ENCODE peak calls at places on chromosomes 7 and 10, in six cellular contexts. Y is HCT116, A is neural progenitor cell, H is PC-3, Q is GM23248, W is astrocyte. T is an unnamed sample.

GRCh38 chr7:5780801-5781496 is 514 bp downstream of the RNF216 start:
- DNase-seq in Q (peak; percentile 65), A (no peak), H (peak; percentile 21), Y (no peak), W (peak; percentile 10), T (no peak)

GRCh38 chr7:151392426-151392825 is 17.4 kb downstream of the WDR86 start:
- DNase-seq in A (no peak), Y (no peak), Q (no peak), W (no peak), H (no peak), T (no peak)

GRCh38 chr10:67476201-67476600 is 219.8 kb downstream of the CTNNA3 start:
- DNase-seq in Q (no peak), H (peak; percentile 63), A (no peak), W (no peak), Y (no peak), T (no peak)

GRCh38 chr7:134419875-134420274 is 39.0 kb downstream of the AKR1B1 start:
- DNase-seq in Y (no peak), Q (peak; percentile 32), W (no peak), H (no peak), A (no peak), T (no peak)

GRCh38 chr10:72026251-72026650 is 62.1 kb downstream of the CHST3 start:
- DNase-seq in A (no peak), Q (no peak), Y (no peak), W (no peak), H (no peak), T (no peak)

GRCh38 chr10:123974406-123974805 is 82.8 kb upstream of the CPXM2 start:
- DNase-seq in W (peak; percentile 36), Q (peak; percentile 34), H (peak; percentile 48), Y (peak; percentile 99), A (no peak), T (no peak)

GRCh38 chr7:116706668-116707126 is 34.7 kb downstream of the MET start:
- DNase-seq in A (no peak), W (peak; percentile 63), Y (peak; percentile 81), H (peak; percentile 85), Q (peak; percentile 84), T (peak; percentile 40)

GRCh38 chr7:19145429-19146201 is 394 bp upstream of the FERD3L start:
- DNase-seq in Q (no peak), W (no peak), Y (no peak), A (peak; percentile 71), H (no peak), T (no peak)

GRCh38 chr10:90461437-90462155 is 396.2 kb downstream of the HTR7 start:
- DNase-seq in W (peak; percentile 86), Y (no peak), Q (no peak), H (no peak), A (no peak), T (no peak)

GRCh38 chr10:29554660-29555059 is 80.1 kb downstream of the SVIL start:
- DNase-seq in Q (peak; percentile 69), Y (no peak), W (peak; percentile 75), H (peak; percentile 17), A (peak; percentile 33), T (no peak)

GRCh38 chr7:137606061-137606674 is 240.6 kb downstream of the DGKI start:
- DNase-seq in Q (peak; percentile 64), Y (peak; percentile 35), A (peak; percentile 65), W (peak; percentile 33), H (peak; percentile 80), T (peak; percentile 53)

GRCh38 chr7:107684287-107684686 is 23.7 kb downstream of the SLC26A4 start:
- DNase-seq in A (no peak), Q (no peak), Y (no peak), W (no peak), H (no peak), T (no peak)

GRCh38 chr7:92768501-92769360 is 67.6 kb downstream of the CDK6 start:
- DNase-seq in H (peak; percentile 29), Q (peak; percentile 48), W (no peak), A (no peak), Y (no peak), T (no peak)

GRCh38 chr10:23198610-23198939 is 6.5 kb downstream of the PTF1A start:
- DNase-seq in Q (no peak), W (no peak), H (no peak), A (peak; percentile 71), Y (no peak), T (no peak)
- TF ChIP-seq EZH2 in Q (no peak), W (no peak), H (no peak), A (no peak), Y (no peak), T (no peak)

GRCh38 chr10:20615395-20615794 is 281.7 kb downstream of the NEBL start:
- DNase-seq in W (no peak), H (no peak), A (no peak), Y (no peak), Q (no peak), T (no peak)

GRCh38 chr10:20616056-20616671 is 280.9 kb downstream of the NEBL start:
- DNase-seq in A (no peak), Q (no peak), Y (no peak), W (no peak), H (no peak), T (no peak)

GRCh38 chr10:20614911-20615310 is 282.2 kb downstream of the NEBL start:
- DNase-seq in H (no peak), W (no peak), Y (no peak), A (no peak), Q (no peak), T (no peak)

GRCh38 chr10:20618148-20618547 is 279.0 kb downstream of the NEBL start:
- DNase-seq in W (no peak), Y (no peak), H (no peak), Q (no peak), A (no peak), T (no peak)

DNA sequence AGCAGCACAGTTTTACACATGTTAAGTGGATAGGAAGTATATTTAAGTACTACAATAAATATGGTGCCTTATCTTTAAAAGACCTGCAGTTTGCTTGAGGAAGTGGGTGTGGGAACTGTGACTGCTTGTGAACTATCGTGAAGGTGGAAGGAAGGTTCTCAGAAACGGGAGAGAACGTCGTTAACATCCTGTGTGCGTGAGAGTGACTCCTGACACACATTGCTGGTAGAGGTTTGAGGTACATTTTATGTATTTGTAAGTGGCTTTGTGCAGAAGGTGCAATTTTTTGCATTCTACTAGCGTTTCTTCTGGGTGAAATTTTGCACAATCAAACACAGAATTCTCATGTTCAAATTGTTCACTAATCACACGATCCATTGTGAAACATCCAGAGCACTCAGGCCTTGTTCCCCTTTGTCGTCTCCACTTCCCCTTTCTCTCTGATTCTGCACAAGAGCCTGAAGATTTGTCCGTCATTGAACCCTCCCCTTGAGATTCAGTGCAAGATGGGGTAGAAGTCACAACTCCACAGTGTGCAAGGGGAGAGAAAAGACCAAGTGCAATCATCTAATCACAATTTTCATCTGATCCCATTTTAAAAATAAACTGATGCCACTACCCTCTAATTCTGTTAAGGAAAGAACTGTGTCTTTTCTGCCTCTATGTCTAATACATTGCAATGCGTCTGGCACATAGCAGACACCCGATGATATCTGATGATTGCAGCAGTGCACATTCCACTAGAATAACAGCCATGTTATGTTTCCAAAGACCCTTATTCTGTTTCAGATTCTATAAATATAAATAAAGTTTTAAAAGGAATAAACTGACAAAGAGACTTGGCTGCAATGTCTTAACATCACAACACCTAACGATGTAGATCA is 280.0 kb downstream of the NEBL start:
- DNase-seq in H (no peak), A (no peak), W (no peak), Q (no peak), Y (no peak), T (no peak)
- H3K9ac ChIP-seq in H (no peak overlapping the region), A (no peak overlapping the region), W (no peak overlapping the region), Q (no peak overlapping the region), Y (no peak overlapping the region), T (no peak overlapping the region)

GRCh38 chr10:117240730-117241529 is at the start of gene SLC18A2:
- DNase-seq in Q (no peak), Y (no peak), A (peak; percentile 78), W (no peak), H (no peak), T (no peak)
- TF ChIP-seq EZH2 in Q (no peak), Y (no peak), A (no peak), W (peak; percentile 80), H (no peak), T (no peak)

GRCh38 chr7:7102906-7103305 is 79.4 kb upstream of the C1GALT1 start:
- DNase-seq in A (no peak), Q (no peak), Y (no peak), H (peak; percentile 23), W (no peak), T (no peak)
- H3K9ac ChIP-seq in A (no peak overlapping the region), Q (no peak overlapping the region), Y (no peak overlapping the region), H (peak overlapping the region; percentile 36), W (no peak overlapping the region), T (no peak overlapping the region)

GRCh38 chr10:88932539-88933256 is 19.9 kb downstream of the ACTA2 start:
- DNase-seq in W (peak; percentile 70), Q (peak; percentile 96), Y (peak; percentile 46), H (peak; percentile 86), A (peak; percentile 84), T (peak; percentile 51)

GRCh38 chr10:88931548-88931947 is 21.0 kb downstream of the ACTA2 start:
- DNase-seq in Q (no peak), W (peak; percentile 16), Y (no peak), A (no peak), H (no peak), T (no peak)

GRCh38 chr10:88927291-88927690 is 25.3 kb downstream of the ACTA2 start:
- DNase-seq in Q (no peak), Y (no peak), A (no peak), W (no peak), H (no peak), T (no peak)

GRCh38 chr10:88926484-88927249 is 25.9 kb downstream of the ACTA2 start:
- DNase-seq in A (no peak), H (no peak), W (peak; percentile 86), Y (no peak), Q (peak; percentile 88), T (no peak)

GRCh38 chr10:88928254-88928653 is 24.3 kb downstream of the ACTA2 start:
- DNase-seq in W (no peak), Q (no peak), H (no peak), Y (no peak), A (no peak), T (no peak)
- TF ChIP-seq EZH2 in W (no peak), Q (no peak), H (no peak), Y (no peak), A (no peak), T (no peak)

DNA sequence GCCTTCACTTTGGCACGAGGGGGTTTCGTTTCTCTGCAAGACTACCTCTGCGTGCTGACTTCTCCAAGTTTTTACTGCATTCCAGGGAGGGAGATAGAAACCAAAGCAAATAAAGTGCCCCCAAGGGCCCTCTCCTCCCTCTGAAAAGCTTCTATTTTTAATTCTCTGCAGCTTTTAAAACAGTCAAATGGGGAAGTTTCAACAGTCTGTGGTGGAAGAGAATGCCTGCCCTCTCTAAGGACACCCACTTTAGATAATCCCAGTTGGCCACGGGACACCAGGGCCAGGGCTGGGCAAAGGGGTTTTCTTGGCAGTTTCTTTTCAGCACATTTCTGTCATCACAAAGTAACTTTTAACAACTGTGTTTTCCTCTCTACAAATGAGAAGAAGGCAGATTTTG is 386.7 kb upstream of the NPVF start:
- DNase-seq in Q (no peak), Y (no peak), A (no peak), H (no peak), W (no peak), T (no peak)
- H3K9ac ChIP-seq in Q (no peak overlapping the region), Y (no peak overlapping the region), A (no peak overlapping the region), H (no peak overlapping the region), W (no peak overlapping the region), T (no peak overlapping the region)